ENCODE peak calls at places on chromosomes 13 and 19, in four cellular contexts. T, R, Z and G are unnamed samples.

GRCh38 chr19:13670846-13671245 is 93.5 kb upstream of the MRI1 start:
- DNase-seq in T (no peak), Z (peak; percentile 77), R (no peak), G (no peak)

GRCh38 chr13:43915451-43915850 is 35.7 kb downstream of the LACC1 start:
- DNase-seq in R (no peak), Z (no peak), T (no peak), G (no peak)

GRCh38 chr19:12731337-12731736 is 3.1 kb downstream of the TRIR start:
- DNase-seq in T (no peak), Z (no peak), R (no peak), G (no peak)

GRCh38 chr13:110726726-110727125 is 13.2 kb downstream of the ING1 start:
- DNase-seq in R (no peak), T (no peak), Z (no peak), G (no peak)

GRCh38 chr13:56332671-56333070 is 808.0 kb upstream of the PRR20A start:
- DNase-seq in R (no peak), Z (no peak), T (no peak), G (no peak)

GRCh38 chr19:17996826-17997316 is 11.1 kb upstream of the ARRDC2 start:
- DNase-seq in Z (peak; percentile 94), R (peak; percentile 83), T (peak; percentile 85), G (peak; percentile 84)

GRCh38 chr13:80337011-80337688 is 3.8 kb downstream of the SPRY2 start:
- DNase-seq in R (no peak), Z (no peak), T (no peak), G (no peak)

GRCh38 chr19:13764821-13765394 is 586 bp downstream of the MRI1 start:
- DNase-seq in R (no peak), T (peak; percentile 46), Z (no peak), G (no peak)

GRCh38 chr13:91174886-91175501 is 172.5 kb upstream of the MIR17HG start:
- DNase-seq in T (no peak), R (no peak), Z (no peak), G (peak; percentile 48)

GRCh38 chr19:35868172-35868822 is at the start of gene APLP1:
- DNase-seq in R (peak; percentile 35), Z (peak; percentile 79), T (peak; percentile 92), G (peak; percentile 93)

GRCh38 chr19:11181488-11181887 is 15.9 kb downstream of the KANK2 start:
- DNase-seq in T (no peak), R (no peak), Z (no peak), G (no peak)

GRCh38 chr19:53916004-53916403 is 6.9 kb downstream of the CACNG7 start:
- DNase-seq in R (no peak), T (no peak), Z (no peak), G (no peak)

GRCh38 chr19:1147934-1148549 is 26.0 kb downstream of the SBNO2 start:
- DNase-seq in R (no peak), Z (no peak), T (no peak), G (no peak)

GRCh38 chr13:48448963-48449614 is 36.2 kb upstream of the LPAR6 start:
- DNase-seq in Z (no peak), R (no peak), T (no peak), G (no peak)

GRCh38 chr19:16470911-16471811 is 609 bp downstream of the EPS15L1 start:
- DNase-seq in Z (no peak), T (peak; percentile 44), R (no peak), G (no peak)

GRCh38 chr19:16351133-16351809 is 26.6 kb downstream of the KLF2 start:
- DNase-seq in T (no peak), Z (no peak), R (no peak), G (no peak)

GRCh38 chr19:16035601-16036297 is 40.5 kb upstream of the TPM4 start:
- DNase-seq in R (no peak), T (no peak), Z (no peak), G (no peak)

GRCh38 chr13:110797230-110797877 is 83.9 kb downstream of the ING1 start:
- DNase-seq in Z (no peak), T (no peak), R (no peak), G (no peak)

GRCh38 chr19:58170860-58171259 is 12.0 kb upstream of the ZNF274 start:
- DNase-seq in R (no peak), Z (no peak), T (no peak), G (no peak)

GRCh38 chr19:4922530-4923378 is 13.5 kb downstream of the UHRF1 start:
- DNase-seq in T (no peak), R (no peak), Z (no peak), G (peak; percentile 86)

GRCh38 chr13:91155512-91156114 is 191.9 kb upstream of the MIR17HG start:
- DNase-seq in T (no peak), Z (no peak), R (no peak), G (no peak)

GRCh38 chr19:45075215-45076028 is 856 bp downstream of the ZNF296 start:
- DNase-seq in Z (peak; percentile 74), T (peak; percentile 43), R (no peak), G (peak; percentile 85)

GRCh38 chr13:77699059-77699680 is 1.7 kb downstream of the SLAIN1 start:
- DNase-seq in R (no peak), T (no peak), Z (no peak), G (no peak)

GRCh38 chr13:113022391-113023216 is 53.6 kb downstream of the MCF2L start:
- DNase-seq in Z (no peak), T (peak; percentile 94), R (no peak), G (no peak)

GRCh38 chr19:42529248-42529764 is 1.0 kb upstream of the CEACAM1 start:
- DNase-seq in T (peak; percentile 48), Z (peak; percentile 86), R (peak; percentile 37), G (peak; percentile 62)

GRCh38 chr19:37654525-37654832 is 786 bp downstream of the ZFP30 start:
- DNase-seq in R (no peak), Z (no peak), T (peak; percentile 74), G (no peak)

GRCh38 chr19:4369109-4369887 is 25.9 kb downstream of the MPND start:
- DNase-seq in R (no peak), Z (no peak), T (peak; percentile 43), G (no peak)

GRCh38 chr13:111915104-111915551 is 151.8 kb upstream of the SOX1 start:
- DNase-seq in T (no peak), R (no peak), Z (peak; percentile 27), G (no peak)

GRCh38 chr13:101305981-101306411 is 110.3 kb downstream of the NALCN start:
- DNase-seq in T (no peak), Z (no peak), R (no peak), G (no peak)

GRCh38 chr19:45076029-45076850 is at the start of gene ZNF296:
- DNase-seq in R (no peak), Z (peak; percentile 83), T (peak; percentile 91), G (no peak)

GRCh38 chr19:33311326-33311682 is 9.0 kb upstream of the CEBPA start:
- DNase-seq in Z (peak; percentile 18), T (no peak), R (no peak), G (no peak)

GRCh38 chr13:64083396-64083795 is 2667.7 kb upstream of the PCDH20 start:
- DNase-seq in T (no peak), R (no peak), Z (no peak), G (no peak)

GRCh38 chr13:44331912-44332840 is 41.4 kb upstream of the SERP2 start:
- DNase-seq in Z (peak; percentile 72), T (peak; percentile 31), R (peak; percentile 96), G (peak; percentile 71)

GRCh38 chr19:30082611-30083010 is 140.6 kb downstream of the URI1 start:
- DNase-seq in T (no peak), R (no peak), Z (no peak), G (no peak)

GRCh38 chr13:110263906-110264305 is 43.1 kb downstream of the COL4A1 start:
- DNase-seq in T (peak; percentile 45), Z (no peak), R (peak; percentile 71), G (no peak)

GRCh38 chr13:45779901-45780300 is 71.7 kb downstream of the SIAH3 start:
- DNase-seq in R (no peak), Z (no peak), T (no peak), G (no peak)

GRCh38 chr13:99847318-99847750 is 124.2 kb downstream of the ZIC5 start:
- DNase-seq in T (no peak), Z (no peak), R (no peak), G (no peak)

GRCh38 chr19:55546822-55547614 is 1.7 kb upstream of the SBK3 start:
- DNase-seq in T (peak; percentile 42), Z (peak; percentile 85), R (peak; percentile 65), G (peak; percentile 41)

GRCh38 chr19:55552206-55552605 is 6.9 kb upstream of the SBK3 start:
- DNase-seq in R (no peak), T (no peak), Z (no peak), G (no peak)

GRCh38 chr19:55552620-55553019 is 7.3 kb upstream of the SBK3 start:
- DNase-seq in R (no peak), T (no peak), Z (no peak), G (no peak)

GRCh38 chr19:55550321-55550650 is 4.9 kb upstream of the SBK3 start:
- DNase-seq in T (no peak), R (no peak), Z (no peak), G (no peak)

GRCh38 chr19:55549500-55550320 is 4.4 kb upstream of the SBK3 start:
- DNase-seq in R (no peak), T (peak; percentile 88), Z (no peak), G (peak; percentile 83)
- TF ChIP-seq CTCF in R (no peak), T (peak; percentile 32), Z (no peak), G (no peak)

GRCh38 chr19:55156202-55157063 is 1.1 kb downstream of the TNNI3 start:
- DNase-seq in Z (no peak), T (peak; percentile 97), R (no peak), G (no peak)
- H3K27ac ChIP-seq in Z (no peak overlapping the region), T (no peak overlapping the region), R (no peak overlapping the region), G (no peak overlapping the region)

DNA sequence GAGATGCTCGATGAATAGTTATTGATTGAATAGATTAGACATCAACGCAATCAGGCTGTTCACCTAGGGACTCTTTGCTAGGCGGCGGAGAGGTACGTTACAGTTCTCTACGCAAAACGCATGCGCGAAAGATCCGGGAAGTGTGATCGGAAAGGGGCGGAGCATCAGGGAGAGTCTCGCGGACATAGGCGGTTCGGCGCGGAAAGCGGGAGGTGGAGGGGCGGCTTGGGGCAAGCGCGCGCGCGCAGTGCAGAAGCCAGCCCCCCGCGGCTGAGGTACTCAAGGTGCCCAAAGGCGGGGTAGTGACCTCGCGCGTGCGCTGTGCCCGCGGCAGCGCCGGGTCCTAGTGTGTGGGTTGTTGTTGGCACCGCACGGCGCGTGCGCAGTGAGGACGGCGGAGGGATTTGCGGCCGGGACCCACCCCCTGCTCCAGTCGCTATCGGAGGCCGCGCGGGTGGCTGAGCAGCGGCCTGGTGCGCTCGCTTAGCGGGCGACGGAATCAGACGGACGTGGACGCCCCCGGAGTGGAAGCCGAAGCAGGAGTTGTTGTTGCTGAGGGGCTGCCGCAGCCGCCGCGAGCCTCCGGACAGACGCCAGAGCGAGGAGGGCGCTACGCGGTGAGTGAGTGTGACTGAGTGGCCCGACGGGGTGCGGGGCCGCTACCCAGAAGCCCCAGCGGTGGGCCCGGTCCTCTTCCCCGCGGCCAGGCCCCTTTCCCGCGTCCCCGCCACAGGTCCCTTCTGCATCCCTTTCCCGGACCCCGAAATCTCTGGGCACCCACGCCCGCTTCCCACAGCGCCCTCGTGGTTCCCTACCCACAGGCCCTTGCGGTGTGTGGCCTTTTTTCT is at the start of gene SNRNP70:
- DNase-seq in Z (peak; percentile 100), T (peak; percentile 100), R (peak; percentile 99), G (peak; percentile 99)
- TF ChIP-seq CTCF in Z (no peak), T (peak; percentile 4), R (peak; percentile 14), G (no peak)

GRCh38 chr13:59424661-59425060 is 739.1 kb downstream of the DIAPH3 start:
- DNase-seq in R (no peak), T (no peak), Z (no peak), G (no peak)

GRCh38 chr13:59422646-59423045 is 741.1 kb downstream of the DIAPH3 start:
- DNase-seq in T (peak; percentile 41), R (no peak), Z (no peak), G (no peak)

GRCh38 chr13:59423708-59424355 is 739.9 kb downstream of the DIAPH3 start:
- DNase-seq in R (no peak), T (no peak), Z (no peak), G (no peak)

GRCh38 chr13:59425211-59425721 is 738.5 kb downstream of the DIAPH3 start:
- DNase-seq in R (no peak), Z (no peak), T (no peak), G (no peak)
- H3K27ac ChIP-seq in R (no peak overlapping the region), Z (no peak overlapping the region), T (no peak overlapping the region), G (no peak overlapping the region)